ENCODE peak calls at places on chromosomes 3 and 15, in ten cellular contexts. Q is HFFc6; P is T-helper 17 cell; X is AG08395; C is sigmoid colon; K is stimulated activated CD4-positive, alpha-beta T cell treated with anti-CD3 and anti-CD28 coated beads, Interleukin-1b, Interleukin-23, amount 100 ng/mL, for 4 hours; N is GF-D8; J is H54; D is GOT3; S is progenitor cell of endocrine pancreas. U is an unnamed sample.

GRCh38 chr15:73924258-73924921 is 1.9 kb upstream of the LOXL1 start:
- DNase-seq in P (no peak), K (no peak), S (no peak), D (no peak), C (no peak), N (no peak), X (peak), J (peak), Q (peak), U (peak)

GRCh38 chr15:78205856-78206255 is 28.5 kb downstream of the ACSBG1 start:
- DNase-seq in N (no peak), S (no peak), Q (no peak), C (no peak), P (no peak), D (no peak), K (no peak), X (no peak), J (no peak), U (no peak)

GRCh38 chr15:50358805-50359204 is 3.8 kb upstream of the GABPB1 start:
- DNase-seq in X (peak), C (no peak), P (no peak), J (peak), N (no peak), S (no peak), D (no peak), K (no peak), Q (peak), U (no peak)

GRCh38 chr3:48034000-48034516 is 17.8 kb upstream of the MAP4 start:
- DNase-seq in D (no peak), Q (peak), K (no peak), J (peak), S (no peak), X (peak), P (no peak), C (no peak), N (no peak), U (peak)

GRCh38 chr3:79140718-79141117 is 627.1 kb downstream of the ROBO1 start:
- DNase-seq in K (no peak), Q (no peak), J (no peak), C (no peak), X (peak), P (no peak), N (no peak), S (no peak), D (no peak), U (no peak)

GRCh38 chr3:9008550-9009255 is 45.4 kb upstream of the RAD18 start:
- DNase-seq in J (no peak), D (no peak), N (no peak), S (no peak), P (no peak), X (peak), K (no peak), Q (no peak), C (no peak), U (no peak)

GRCh38 chr3:30610702-30611410 is 4.5 kb downstream of the TGFBR2 start:
- DNase-seq in C (no peak), P (no peak), X (no peak), N (no peak), Q (no peak), K (no peak), J (no peak), S (no peak), D (no peak), U (no peak)

GRCh38 chr3:191523099-191523498 is 62.1 kb downstream of the PYDC2 start:
- DNase-seq in X (no peak), P (no peak), J (no peak), D (no peak), C (no peak), S (no peak), N (no peak), K (no peak), Q (no peak), U (no peak)

GRCh38 chr15:51198701-51199253 is 104.1 kb upstream of the TNFAIP8L3 start:
- DNase-seq in P (no peak), N (no peak), K (no peak), J (no peak), X (no peak), D (no peak), Q (no peak), C (no peak), S (no peak), U (no peak)

GRCh38 chr15:29233566-29233965 is 36.1 kb downstream of the NSMCE3 start:
- DNase-seq in P (no peak), X (no peak), C (no peak), D (no peak), N (no peak), K (no peak), Q (no peak), S (no peak), J (no peak), U (no peak)

GRCh38 chr3:42273351-42273750 is 7.4 kb upstream of the CCK start:
- DNase-seq in J (no peak), C (no peak), S (no peak), X (no peak), Q (no peak), N (no peak), P (no peak), K (no peak), D (no peak), U (no peak)

GRCh38 chr3:15899438-15899837 is 101.7 kb upstream of the ANKRD28 start:
- DNase-seq in K (no peak), P (no peak), C (no peak), X (peak), J (peak), S (no peak), N (no peak), D (no peak), Q (peak), U (peak)

GRCh38 chr3:160564205-160564922 is 1.0 kb downstream of the KPNA4 start:
- DNase-seq in P (no peak), S (no peak), N (no peak), X (no peak), Q (no peak), K (no peak), D (no peak), C (no peak), J (peak), U (no peak)

GRCh38 chr15:75647370-75648155 is at the start of gene SNX33:
- DNase-seq in P (no peak), N (no peak), D (peak), K (peak), Q (peak), J (no peak), X (peak), S (peak), C (peak), U (peak)

GRCh38 chr3:46959169-46959515 is 17.4 kb downstream of the CCDC12 start:
- DNase-seq in K (no peak), Q (no peak), S (no peak), X (no peak), J (no peak), P (no peak), C (no peak), D (no peak), N (no peak), U (no peak)

GRCh38 chr3:58722526-58722925 is 56.0 kb upstream of the FAM3D start:
- DNase-seq in S (no peak), P (no peak), N (no peak), Q (no peak), D (no peak), C (no peak), X (no peak), J (no peak), K (no peak), U (no peak)

GRCh38 chr3:127817331-127817821 is 4.9 kb downstream of the MGLL start:
- DNase-seq in D (no peak), P (no peak), K (no peak), Q (peak), J (peak), S (no peak), N (no peak), X (peak), C (no peak), U (no peak)